ENCODE peak calls at places on chromosomes 11 and 22, in nine cellular contexts. Q, F, E, R, U, N, S, D and M are unnamed samples.

GRCh38 chr11:133895551-133895950 is 50.2 kb upstream of the SPATA19 start:
- DNase-seq in Q (no peak), F (no peak), E (no peak), R (no peak), U (no peak), N (no peak), S (no peak), D (no peak), M (no peak)

GRCh38 chr11:64366751-64367150 is 7.8 kb downstream of the RPS6KA4 start:
- DNase-seq in Q (no peak), F (no peak), E (peak), R (no peak), U (no peak), N (no peak), S (no peak), D (no peak), M (peak)

GRCh38 chr11:61035086-61035835 is 63.8 kb downstream of the CD6 start:
- DNase-seq in Q (no peak), F (no peak), E (no peak), R (no peak), U (no peak), N (no peak), S (no peak), D (no peak), M (no peak)

GRCh38 chr11:120121336-120121735 is 16.6 kb downstream of the TRIM29 start:
- DNase-seq in Q (no peak), F (no peak), E (peak), R (no peak), U (no peak), N (no peak), S (no peak), D (no peak), M (peak)

GRCh38 chr11:115607621-115608191 is 103.5 kb upstream of the CADM1 start:
- DNase-seq in Q (no peak), F (peak), E (no peak), R (no peak), U (peak), N (no peak), S (no peak), D (no peak), M (no peak)

GRCh38 chr22:24727218-24727851 is 47.2 kb downstream of the PIWIL3 start:
- DNase-seq in Q (no peak), F (no peak), E (peak), R (no peak), U (no peak), N (no peak), S (no peak), D (peak), M (peak)

GRCh38 chr11:14094481-14095037 is 132.0 kb downstream of the SPON1 start:
- DNase-seq in Q (no peak), F (no peak), E (peak), R (no peak), U (no peak), N (no peak), S (no peak), D (no peak), M (no peak)

GRCh38 chr22:29080061-29080975 is 7.5 kb downstream of the KREMEN1 start:
- DNase-seq in Q (no peak), F (no peak), E (peak), R (no peak), U (no peak), N (peak), S (no peak), D (peak), M (no peak)

GRCh38 chr11:126485021-126485781 is 129.7 kb downstream of the ST3GAL4 start:
- DNase-seq in Q (no peak), F (no peak), E (peak), R (no peak), U (no peak), N (no peak), S (no peak), D (no peak), M (no peak)

GRCh38 chr22:29456211-29456671 is 17.9 kb downstream of the RFPL1 start:
- DNase-seq in Q (no peak), F (no peak), E (no peak), R (no peak), U (peak), N (no peak), S (no peak), D (no peak), M (no peak)

GRCh38 chr11:69337211-69337721 is 43.3 kb downstream of the MYEOV start:
- DNase-seq in Q (peak), F (no peak), E (no peak), R (no peak), U (no peak), N (no peak), S (no peak), D (no peak), M (no peak)

GRCh38 chr11:37946155-37946766 is 1348.2 kb upstream of the RAG2 start:
- DNase-seq in Q (no peak), F (no peak), E (peak), R (no peak), U (peak), N (no peak), S (no peak), D (peak), M (no peak)

GRCh38 chr11:46133119-46133518 is 11.9 kb upstream of the PHF21A start:
- DNase-seq in Q (no peak), F (no peak), E (no peak), R (no peak), U (no peak), N (no peak), S (no peak), D (no peak), M (no peak)

GRCh38 chr11:60953781-60954180 is 1.8 kb upstream of the SLC15A3 start:
- DNase-seq in Q (no peak), F (no peak), E (no peak), R (no peak), U (no peak), N (no peak), S (no peak), D (no peak), M (no peak)

GRCh38 chr11:77266766-77267165 is 34.7 kb downstream of the GDPD4 start:
- DNase-seq in Q (no peak), F (no peak), E (no peak), R (no peak), U (no peak), N (no peak), S (no peak), D (no peak), M (no peak)

GRCh38 chr11:122173587-122173986 is 57.6 kb upstream of the BLID start:
- DNase-seq in Q (no peak), F (no peak), E (no peak), R (no peak), U (no peak), N (no peak), S (no peak), D (no peak), M (no peak)

GRCh38 chr11:94968334-94968958 is 4.9 kb downstream of the CWC15 start:
- DNase-seq in Q (no peak), F (no peak), E (peak), R (no peak), U (no peak), N (no peak), S (no peak), D (peak), M (peak)

GRCh38 chr11:10080134-10080533 is 213.9 kb downstream of the SBF2 start:
- DNase-seq in Q (no peak), F (no peak), E (no peak), R (no peak), U (no peak), N (no peak), S (no peak), D (no peak), M (no peak)

GRCh38 chr11:2590951-2591754 is 108.6 kb downstream of the KCNQ1OT1 start:
- DNase-seq in Q (no peak), F (no peak), E (no peak), R (peak), U (no peak), N (no peak), S (no peak), D (no peak), M (no peak)

GRCh38 chr11:116485425-116485824 is 287.4 kb downstream of the BUD13 start:
- DNase-seq in Q (no peak), F (no peak), E (no peak), R (no peak), U (no peak), N (no peak), S (no peak), D (no peak), M (no peak)

GRCh38 chr11:36091256-36091811 is 147.5 kb downstream of the LDLRAD3 start:
- DNase-seq in Q (no peak), F (no peak), E (peak), R (no peak), U (no peak), N (no peak), S (no peak), D (peak), M (no peak)

GRCh38 chr11:68650801-68651200 is 33.5 kb upstream of the GAL start:
- DNase-seq in Q (no peak), F (no peak), E (no peak), R (no peak), U (no peak), N (no peak), S (no peak), D (no peak), M (no peak)

GRCh38 chr22:32237021-32237420 is 18.1 kb downstream of the SLC5A4 start:
- DNase-seq in Q (no peak), F (no peak), E (no peak), R (no peak), U (no peak), N (no peak), S (no peak), D (peak), M (no peak)

GRCh38 chr11:80668039-80668438 is 1227.2 kb upstream of the TENM4 start:
- DNase-seq in Q (no peak), F (no peak), E (no peak), R (no peak), U (no peak), N (no peak), S (no peak), D (no peak), M (no peak)

GRCh38 chr11:96162816-96163499 is 180.0 kb downstream of the MAML2 start:
- DNase-seq in Q (no peak), F (no peak), E (peak), R (no peak), U (no peak), N (no peak), S (no peak), D (peak), M (peak)

GRCh38 chr11:36411202-36411640 is 98.9 kb downstream of the TRAF6 start:
- DNase-seq in Q (no peak), F (no peak), E (no peak), R (no peak), U (no peak), N (no peak), S (no peak), D (no peak), M (no peak)

GRCh38 chr22:39343259-39344045 is 6.3 kb upstream of the SYNGR1 start:
- DNase-seq in Q (peak), F (peak), E (peak), R (no peak), U (peak), N (no peak), S (peak), D (peak), M (peak)

GRCh38 chr11:11894486-11894885 is 52.7 kb downstream of the USP47 start:
- DNase-seq in Q (no peak), F (no peak), E (no peak), R (no peak), U (no peak), N (no peak), S (no peak), D (peak), M (no peak)

GRCh38 chr11:11899401-11899800 is 57.6 kb downstream of the USP47 start:
- DNase-seq in Q (no peak), F (no peak), E (no peak), R (no peak), U (no peak), N (no peak), S (no peak), D (no peak), M (no peak)

GRCh38 chr11:11898648-11899047 is 56.9 kb downstream of the USP47 start:
- DNase-seq in Q (no peak), F (no peak), E (no peak), R (no peak), U (no peak), N (no peak), S (no peak), D (no peak), M (no peak)

DNA sequence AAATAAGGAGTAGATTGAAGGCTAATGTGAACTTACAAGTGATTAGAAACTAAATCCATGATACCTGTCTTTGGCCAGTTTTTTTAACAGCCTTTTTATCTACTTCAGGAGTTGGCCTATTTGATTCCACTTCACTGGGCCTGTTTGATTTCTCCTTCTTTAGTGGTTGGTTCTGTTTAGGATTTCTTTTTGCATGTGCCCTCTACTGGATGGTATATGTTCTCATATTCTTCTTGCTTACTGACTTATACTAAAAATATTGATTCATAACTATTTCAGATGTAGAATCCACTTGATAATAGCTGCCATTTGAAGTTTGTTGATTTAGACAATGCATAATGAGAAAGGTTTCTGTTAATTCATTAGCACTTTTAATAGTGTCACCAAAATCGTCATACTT is 53.9 kb downstream of the USP47 start:
- DNase-seq in Q (no peak), F (no peak), E (no peak), R (no peak), U (no peak), N (no peak), S (no peak), D (peak), M (no peak)
- TF ChIP-seq CTCF in Q (no peak), F (peak), E (peak), R (no peak), U (no peak), N (no peak), S (no peak), D (peak), M (peak)

DNA sequence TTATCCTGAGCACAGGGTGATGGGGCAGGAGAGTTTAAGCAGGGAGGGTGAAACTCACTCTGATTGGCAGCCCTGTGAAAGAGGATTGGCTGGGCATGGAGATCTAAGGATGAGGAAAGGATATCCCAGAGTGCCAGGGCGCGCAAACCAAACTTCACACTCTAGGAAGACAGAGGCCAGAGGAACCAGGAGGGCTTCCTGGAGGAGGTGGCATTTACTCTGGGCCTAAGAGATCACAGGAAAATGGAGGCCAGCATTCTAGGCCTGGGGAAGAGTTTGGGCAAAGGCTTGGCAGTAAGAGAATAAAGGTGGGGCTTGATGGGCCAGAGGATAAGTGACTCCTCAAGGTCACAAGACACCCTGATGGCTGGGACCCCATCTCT is 377 bp upstream of the NCF4 start:
- DNase-seq in Q (no peak), F (no peak), E (no peak), R (no peak), U (no peak), N (no peak), S (no peak), D (no peak), M (no peak)
- H3K27ac ChIP-seq in Q (no peak), F (no peak), E (no peak), R (peak), U (no peak), N (peak), S (no peak), D (no peak), M (no peak)

GRCh38 chr11:117945047-117945820 is 16.0 kb upstream of the TMPRSS13 start:
- DNase-seq in Q (no peak), F (no peak), E (no peak), R (no peak), U (peak), N (no peak), S (no peak), D (no peak), M (no peak)
- TF ChIP-seq CTCF in Q (no peak), F (no peak), E (no peak), R (no peak), U (peak), N (no peak), S (no peak), D (peak), M (no peak)

GRCh38 chr11:19714387-19715363 is 2.0 kb downstream of the NAV2 start:
- DNase-seq in Q (no peak), F (peak), E (peak), R (peak), U (peak), N (no peak), S (no peak), D (no peak), M (no peak)
- H3K27ac ChIP-seq in Q (no peak), F (peak), E (peak), R (peak), U (no peak), N (peak), S (peak), D (no peak), M (peak)

GRCh38 chr11:3866836-3867208 is 11.4 kb downstream of the STIM1 start:
- DNase-seq in Q (no peak), F (no peak), E (no peak), R (no peak), U (no peak), N (no peak), S (no peak), D (no peak), M (no peak)

GRCh38 chr11:3867209-3868071 is 12.0 kb downstream of the STIM1 start:
- DNase-seq in Q (no peak), F (peak), E (peak), R (no peak), U (no peak), N (no peak), S (no peak), D (no peak), M (no peak)

GRCh38 chr11:3861698-3862097 is 6.2 kb downstream of the STIM1 start:
- DNase-seq in Q (no peak), F (no peak), E (no peak), R (no peak), U (no peak), N (no peak), S (no peak), D (no peak), M (no peak)

GRCh38 chr11:3865388-3866193 is 10.1 kb downstream of the STIM1 start:
- DNase-seq in Q (no peak), F (no peak), E (peak), R (no peak), U (no peak), N (no peak), S (no peak), D (no peak), M (peak)

DNA sequence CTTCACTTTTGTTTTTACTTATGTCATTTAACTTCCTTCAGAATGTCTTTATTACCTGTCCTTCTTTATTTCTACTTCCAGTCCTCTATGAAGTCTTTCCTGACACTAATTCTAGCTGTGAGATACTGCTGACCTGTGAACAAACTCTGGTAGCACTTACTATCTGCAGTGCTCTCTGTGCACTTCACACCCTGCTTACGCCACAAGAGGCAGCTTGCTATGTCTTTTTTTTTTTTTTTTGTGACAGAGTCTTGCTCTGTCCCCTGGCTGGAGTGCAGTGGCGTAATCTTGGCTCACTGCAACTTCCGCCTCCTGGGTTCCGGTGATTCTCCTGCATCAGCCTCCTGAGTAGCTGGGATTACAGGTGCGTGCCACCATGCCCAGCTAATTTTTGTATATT is 10.7 kb downstream of the STIM1 start:
- DNase-seq in Q (no peak), F (peak), E (no peak), R (no peak), U (no peak), N (no peak), S (peak), D (no peak), M (no peak)
- TF ChIP-seq CTCF in Q (no peak), F (peak), E (no peak), R (no peak), U (no peak), N (no peak), S (peak), D (no peak), M (no peak)

GRCh38 chr22:41504397-41504796 is 35.5 kb downstream of the ACO2 start:
- DNase-seq in Q (no peak), F (peak), E (peak), R (no peak), U (no peak), N (no peak), S (no peak), D (peak), M (peak)
- H3K27ac ChIP-seq in Q (no peak), F (peak), E (no peak), R (no peak), U (no peak), N (no peak), S (no peak), D (no peak), M (peak)

GRCh38 chr22:42072606-42073330 is 1.3 kb upstream of the PHETA2 start:
- DNase-seq in Q (no peak), F (no peak), E (no peak), R (no peak), U (no peak), N (no peak), S (no peak), D (no peak), M (no peak)

GRCh38 chr22:42074846-42075245 is 798 bp downstream of the PHETA2 start:
- DNase-seq in Q (no peak), F (no peak), E (no peak), R (no peak), U (no peak), N (no peak), S (no peak), D (no peak), M (no peak)

GRCh38 chr22:42075277-42075676 is 1.2 kb downstream of the PHETA2 start:
- DNase-seq in Q (no peak), F (no peak), E (no peak), R (no peak), U (no peak), N (no peak), S (no peak), D (no peak), M (no peak)

GRCh38 chr22:42073568-42074152 is 388 bp upstream of the PHETA2 start:
- DNase-seq in Q (no peak), F (no peak), E (no peak), R (no peak), U (no peak), N (no peak), S (no peak), D (no peak), M (no peak)

GRCh38 chr22:42074153-42074750 is at the start of gene PHETA2:
- DNase-seq in Q (peak), F (peak), E (no peak), R (peak), U (peak), N (no peak), S (no peak), D (no peak), M (no peak)
- TF ChIP-seq CTCF in Q (peak), F (peak), E (peak), R (peak), U (peak), N (peak), S (peak), D (no peak), M (peak)